ENCODE peak calls at places on chromosome 3, in six cellular contexts. Y is stimulated activated CD8-positive, alpha-beta memory T cell treated with anti-CD3 and anti-CD28 coated beads, Interleukin-7, amount 100 ng/mL, for 24 hours; E is heart left ventricle; Z is astrocyte of the spinal cord; X is activated T-cell treated with anti-CD3 and anti-CD28 coated beads, Interleukin-2, amount 50 U/mL, for 72 hours; M is activated CD4-positive, CD25-positive, alpha-beta regulatory T cell treated with anti-CD3 and anti-CD28 coated beads, Interleukin-2, amount 50 U/mL, for 16 hours. H is an unnamed sample.

GRCh38 chr3:154730221-154730620 is 300.2 kb upstream of the GPR149 start:
- DNase-seq in Y (no peak), M (no peak), Z (no peak), E (no peak), X (no peak), H (no peak)

GRCh38 chr3:118554148-118554819 is 480.4 kb downstream of the IGSF11 start:
- DNase-seq in X (no peak), Z (no peak), E (no peak), M (no peak), Y (no peak), H (no peak)

GRCh38 chr3:14329116-14329830 is 73.1 kb upstream of the SLC6A6 start:
- DNase-seq in Y (no peak), X (no peak), E (no peak), Z (peak), M (no peak), H (no peak)

GRCh38 chr3:127856801-127857200 is 34.5 kb upstream of the MGLL start:
- DNase-seq in E (no peak), M (no peak), Z (no peak), Y (no peak), X (no peak), H (no peak)

GRCh38 chr3:149575213-149575961 is 82.4 kb downstream of the WWTR1 start:
- DNase-seq in M (no peak), Z (peak), Y (no peak), X (no peak), E (peak), H (peak)

GRCh38 chr3:137947120-137947519 is 62.8 kb upstream of the CLDN18 start:
- DNase-seq in Y (no peak), Z (no peak), M (no peak), E (no peak), X (no peak), H (no peak)

GRCh38 chr3:153631664-153632063 is 469.6 kb downstream of the RAP2B start:
- DNase-seq in Z (no peak), E (no peak), M (no peak), X (no peak), Y (no peak), H (no peak)

GRCh38 chr3:115100172-115100571 is 46.9 kb downstream of the ZBTB20 start:
- DNase-seq in E (peak), M (no peak), Z (peak), Y (no peak), X (peak), H (no peak)

GRCh38 chr3:119810018-119810435 is 28.1 kb downstream of the NR1I2 start:
- DNase-seq in X (peak), E (peak), Z (peak), Y (no peak), M (peak), H (peak)

GRCh38 chr3:130963444-130963843 is 63.2 kb downstream of the ASTE1 start:
- DNase-seq in Z (no peak), X (no peak), Y (no peak), E (no peak), M (no peak), H (no peak)

GRCh38 chr3:161859870-161860450 is 363.4 kb downstream of the OTOL1 start:
- DNase-seq in E (no peak), X (no peak), Z (no peak), Y (no peak), M (no peak), H (no peak)

GRCh38 chr3:135982922-135983581 is 17.5 kb downstream of the PPP2R3A start:
- DNase-seq in E (no peak), X (no peak), Y (no peak), Z (peak), M (no peak), H (no peak)

GRCh38 chr3:31166249-31166885 is 271.9 kb upstream of the GADL1 start:
- DNase-seq in Z (peak), Y (no peak), E (no peak), X (no peak), M (no peak), H (no peak)

GRCh38 chr3:73759290-73759689 is 134.5 kb upstream of the PDZRN3 start:
- DNase-seq in M (no peak), X (no peak), Z (no peak), E (no peak), Y (no peak), H (no peak)

GRCh38 chr3:49410844-49411549 is 779 bp downstream of the RHOA start:
- DNase-seq in X (no peak), M (no peak), Z (peak), Y (no peak), E (no peak), H (no peak)

GRCh38 chr3:98577178-98577895 is 16.1 kb downstream of the CPOX start:
- DNase-seq in E (no peak), M (no peak), Y (no peak), Z (peak), X (no peak), H (no peak)

GRCh38 chr3:125061170-125061569 is 5.4 kb upstream of the HEG1 start:
- DNase-seq in Z (no peak), X (no peak), M (no peak), Y (no peak), E (peak), H (no peak)

GRCh38 chr3:114899186-114899931 is 247.7 kb downstream of the ZBTB20 start:
- DNase-seq in M (no peak), Z (peak), Y (no peak), E (no peak), X (no peak), H (no peak)

GRCh38 chr3:114274929-114275328 is 18.9 kb upstream of the TIGIT start:
- DNase-seq in E (no peak), M (no peak), X (no peak), Y (no peak), Z (peak), H (no peak)

GRCh38 chr3:72144773-72145505 is 360.0 kb upstream of the PROK2 start:
- DNase-seq in Y (no peak), Z (no peak), M (no peak), E (peak), X (no peak), H (no peak)

GRCh38 chr3:64341355-64341754 is 116.1 kb upstream of the PRICKLE2 start:
- DNase-seq in E (no peak), M (no peak), X (no peak), Z (no peak), Y (no peak), H (peak)

GRCh38 chr3:10428393-10429091 is 76.8 kb downstream of the ATP2B2 start:
- DNase-seq in M (no peak), X (no peak), E (no peak), Z (no peak), Y (no peak), H (no peak)

GRCh38 chr3:156519758-156520162 is 35.2 kb downstream of the SSR3 start:
- DNase-seq in Z (no peak), X (peak), Y (no peak), E (no peak), M (no peak), H (no peak)

GRCh38 chr3:113304856-113305540 is 93.6 kb downstream of the BOC start:
- DNase-seq in Z (no peak), M (no peak), E (no peak), Y (no peak), X (no peak), H (no peak)

GRCh38 chr3:35078780-35079179 is 560.5 kb upstream of the ARPP21 start:
- DNase-seq in Z (no peak), X (no peak), E (no peak), M (no peak), Y (no peak), H (no peak)

GRCh38 chr3:55453871-55454496 is 33.1 kb downstream of the WNT5A start:
- DNase-seq in E (no peak), X (no peak), Z (no peak), Y (no peak), M (no peak), H (no peak)

GRCh38 chr3:196968233-196969000 is at the start of gene PIGZ:
- DNase-seq in E (peak), X (peak), Y (no peak), M (no peak), Z (no peak), H (peak)

GRCh38 chr3:61997112-61997511 is 376.2 kb downstream of the FEZF2 start:
- DNase-seq in M (no peak), Y (no peak), Z (no peak), X (no peak), E (no peak), H (no peak)

GRCh38 chr3:37054370-37054769 is 61.1 kb downstream of the MLH1 start:
- DNase-seq in E (no peak), M (no peak), X (no peak), Y (no peak), Z (peak), H (no peak)

GRCh38 chr3:134060561-134061385 is 31.0 kb upstream of the SLCO2A1 start:
- DNase-seq in E (no peak), Z (no peak), M (no peak), X (no peak), Y (no peak), H (no peak)